ENCODE peak calls at places on chromosome 20, in five cellular contexts. One of them, this sample, is unnamed.

GRCh38 chr20:17227199-17227535 is 327 bp downstream of the PCSK2 start:
- DNase-seq in NCI-H460: no peak
- DNase-seq in DND-41: no peak
- DNase-seq in effector CD4-positive, alpha-beta T cell: no peak
- DNase-seq in erythroblast: no peak
- DNase-seq in this sample: no peak

GRCh38 chr20:14992961-14993360 is 655.5 kb upstream of the FLRT3 start:
- DNase-seq in NCI-H460: no peak
- DNase-seq in DND-41: no peak
- DNase-seq in effector CD4-positive, alpha-beta T cell: no peak
- DNase-seq in erythroblast: no peak
- DNase-seq in this sample: no peak

GRCh38 chr20:20321917-20322316 is 46.0 kb upstream of the INSM1 start:
- DNase-seq in NCI-H460: no peak
- DNase-seq in DND-41: no peak
- DNase-seq in effector CD4-positive, alpha-beta T cell: no peak
- DNase-seq in erythroblast: no peak
- DNase-seq in this sample: no peak

GRCh38 chr20:25038103-25038410 is 19.9 kb downstream of the ACSS1 start:
- DNase-seq in NCI-H460: no peak
- DNase-seq in DND-41: no peak
- DNase-seq in effector CD4-positive, alpha-beta T cell: no peak
- DNase-seq in erythroblast: no peak
- DNase-seq in this sample: no peak

GRCh38 chr20:45685896-45686295 is 15.9 kb upstream of the WFDC11 start:
- DNase-seq in NCI-H460: no peak
- DNase-seq in DND-41: no peak
- DNase-seq in effector CD4-positive, alpha-beta T cell: no peak
- DNase-seq in erythroblast: no peak
- DNase-seq in this sample: peak

GRCh38 chr20:44780226-44780625 is 30.1 kb downstream of the RIMS4 start:
- DNase-seq in NCI-H460: peak
- DNase-seq in DND-41: peak
- DNase-seq in effector CD4-positive, alpha-beta T cell: no peak
- DNase-seq in erythroblast: peak
- DNase-seq in this sample: peak

GRCh38 chr20:44131704-44132103 is 55.3 kb downstream of the JPH2 start:
- DNase-seq in NCI-H460: no peak
- DNase-seq in DND-41: no peak
- DNase-seq in effector CD4-positive, alpha-beta T cell: no peak
- DNase-seq in erythroblast: no peak
- DNase-seq in this sample: no peak

GRCh38 chr20:4059631-4060030 is 44.3 kb upstream of the RNF24 start:
- DNase-seq in NCI-H460: no peak
- DNase-seq in DND-41: no peak
- DNase-seq in effector CD4-positive, alpha-beta T cell: no peak
- DNase-seq in erythroblast: no peak
- DNase-seq in this sample: no peak